ENCODE peak calls at places on chromosome 9, in eight cellular contexts. N is prostate gland; U is uterus; C is cardiac fibroblast; S is effector memory CD4-positive, alpha-beta T cell; K is H1; Q is choroid plexus epithelial cell; I is IMR-90. F is an unnamed sample.

GRCh38 chr9:77714077-77714549 is 66.0 kb upstream of the GNA14 start:
- DNase-seq in N (no peak), U (no peak), C (peak), S (no peak), K (no peak), Q (peak), I (peak), F (peak)

GRCh38 chr9:136697146-136697820 is 10.0 kb upstream of the AGPAT2 start:
- DNase-seq in N (no peak), U (no peak), C (peak), S (no peak), K (no peak), Q (no peak), I (no peak), F (no peak)

GRCh38 chr9:124794902-124795491 is 18.1 kb downstream of the OLFML2A start:
- DNase-seq in N (no peak), U (no peak), C (no peak), S (no peak), K (no peak), Q (no peak), I (no peak), F (no peak)

GRCh38 chr9:101915479-101915878 is 177.0 kb upstream of the GRIN3A start:
- DNase-seq in N (no peak), U (no peak), C (no peak), S (no peak), K (no peak), Q (no peak), I (no peak), F (no peak)

GRCh38 chr9:107484117-107484723 is 5.3 kb downstream of the KLF4 start:
- DNase-seq in N (peak), U (peak), C (peak), S (no peak), K (no peak), Q (peak), I (peak), F (peak)

GRCh38 chr9:5976668-5977397 is 38.6 kb downstream of the RANBP6 start:
- DNase-seq in N (no peak), U (no peak), C (peak), S (no peak), K (no peak), Q (peak), I (peak), F (no peak)

GRCh38 chr9:38671748-38672147 is 48.2 kb downstream of the FAM240B start:
- DNase-seq in N (no peak), U (no peak), C (no peak), S (no peak), K (no peak), Q (no peak), I (no peak), F (no peak)

GRCh38 chr9:132782106-132782505 is 96.0 kb downstream of the AK8 start:
- DNase-seq in N (no peak), U (no peak), C (no peak), S (no peak), K (no peak), Q (no peak), I (no peak), F (no peak)

GRCh38 chr9:101437806-101438232 is 2.2 kb upstream of the ALDOB start:
- DNase-seq in N (no peak), U (no peak), C (no peak), S (no peak), K (no peak), Q (no peak), I (no peak), F (no peak)

GRCh38 chr9:132986586-132986985 is 8.1 kb downstream of the GFI1B start:
- DNase-seq in N (no peak), U (no peak), C (no peak), S (no peak), K (no peak), Q (no peak), I (no peak), F (no peak)

GRCh38 chr9:131020388-131020787 is 11.4 kb downstream of the LAMC3 start:
- DNase-seq in N (no peak), U (no peak), C (peak), S (no peak), K (no peak), Q (peak), I (peak), F (peak)

GRCh38 chr9:137030528-137030927 is 1.4 kb downstream of the FUT7 start:
- DNase-seq in N (no peak), U (no peak), C (no peak), S (no peak), K (no peak), Q (no peak), I (no peak), F (no peak)

GRCh38 chr9:25427898-25428297 is 250.3 kb downstream of the TUSC1 start:
- DNase-seq in N (no peak), U (no peak), C (no peak), S (no peak), K (no peak), Q (no peak), I (no peak), F (no peak)

GRCh38 chr9:136546697-136547481 is 1.0 kb upstream of the NOTCH1 start:
- DNase-seq in N (peak), U (peak), C (peak), S (no peak), K (no peak), Q (peak), I (peak), F (no peak)

GRCh38 chr9:88593537-88594185 is 58.7 kb downstream of the NXNL2 start:
- DNase-seq in N (peak), U (peak), C (peak), S (no peak), K (no peak), Q (peak), I (peak), F (peak)

GRCh38 chr9:137198748-137199276 is 1.7 kb downstream of the TPRN start:
- DNase-seq in N (no peak), U (no peak), C (no peak), S (no peak), K (no peak), Q (no peak), I (no peak), F (no peak)

GRCh38 chr9:33466565-33467495 is 6.9 kb downstream of the NOL6 start:
- DNase-seq in N (peak), U (peak), C (peak), S (peak), K (no peak), Q (peak), I (peak), F (peak)

GRCh38 chr9:136694163-136694864 is 7.1 kb upstream of the AGPAT2 start:
- DNase-seq in N (peak), U (no peak), C (peak), S (no peak), K (no peak), Q (peak), I (peak), F (peak)

GRCh38 chr9:109585841-109586240 is 87.7 kb upstream of the PTPN3 start:
- DNase-seq in N (no peak), U (no peak), C (no peak), S (no peak), K (no peak), Q (no peak), I (no peak), F (no peak)

GRCh38 chr9:137062384-137062783 is 8.0 kb downstream of the SAPCD2 start:
- DNase-seq in N (no peak), U (no peak), C (no peak), S (no peak), K (no peak), Q (no peak), I (no peak), F (no peak)

GRCh38 chr9:93261735-93262523 is 78.0 kb downstream of the WNK2 start:
- DNase-seq in N (no peak), U (no peak), C (no peak), S (no peak), K (no peak), Q (no peak), I (no peak), F (no peak)

GRCh38 chr9:82445556-82445955 is 457.0 kb downstream of the SPATA31D1 start:
- DNase-seq in N (no peak), U (no peak), C (no peak), S (no peak), K (no peak), Q (no peak), I (no peak), F (no peak)
- H3K4me3 ChIP-seq in N (no peak), U (no peak), C (no peak), S (no peak), K (no peak), Q (no peak), I (no peak), F (no peak)

GRCh38 chr9:36471359-36471758 is 71.3 kb upstream of the RNF38 start:
- DNase-seq in N (no peak), U (no peak), C (no peak), S (no peak), K (no peak), Q (no peak), I (no peak), F (no peak)
- H3K4me3 ChIP-seq in N (no peak), U (no peak), C (no peak), S (peak), K (no peak), Q (no peak), I (no peak), F (no peak)

GRCh38 chr9:127915325-127915752 is 1.5 kb downstream of the ST6GALNAC4 start:
- DNase-seq in N (no peak), U (no peak), C (no peak), S (no peak), K (no peak), Q (no peak), I (no peak), F (peak)
- H3K4me3 ChIP-seq in N (no peak), U (no peak), C (no peak), S (no peak), K (no peak), Q (no peak), I (no peak), F (no peak)

GRCh38 chr9:121735065-121735791 is 83.8 kb downstream of the DAB2IP start:
- DNase-seq in N (no peak), U (no peak), C (peak), S (no peak), K (peak), Q (peak), I (peak), F (peak)

GRCh38 chr9:121737481-121737931 is 86.1 kb downstream of the DAB2IP start:
- DNase-seq in N (no peak), U (no peak), C (no peak), S (no peak), K (no peak), Q (no peak), I (no peak), F (no peak)

GRCh38 chr9:121736964-121737462 is 85.6 kb downstream of the DAB2IP start:
- DNase-seq in N (no peak), U (no peak), C (no peak), S (no peak), K (no peak), Q (no peak), I (no peak), F (peak)

GRCh38 chr9:121735792-121736130 is 84.3 kb downstream of the DAB2IP start:
- DNase-seq in N (no peak), U (no peak), C (no peak), S (no peak), K (no peak), Q (peak), I (no peak), F (no peak)

GRCh38 chr9:121736147-121736721 is 84.8 kb downstream of the DAB2IP start:
- DNase-seq in N (peak), U (peak), C (peak), S (no peak), K (no peak), Q (peak), I (peak), F (no peak)
- H3K4me3 ChIP-seq in N (peak), U (peak), C (peak), S (no peak), K (peak), Q (peak), I (peak), F (peak)

GRCh38 chr9:95552241-95552640 is 35.5 kb upstream of the PTCH1 start:
- DNase-seq in N (no peak), U (no peak), C (no peak), S (no peak), K (no peak), Q (no peak), I (no peak), F (no peak)
- H3K4me3 ChIP-seq in N (no peak), U (no peak), C (no peak), S (no peak), K (no peak), Q (no peak), I (no peak), F (no peak)

GRCh38 chr9:104773118-104773517 is 9.2 kb downstream of the NIPSNAP3B start:
- DNase-seq in N (no peak), U (no peak), C (no peak), S (no peak), K (no peak), Q (no peak), I (no peak), F (no peak)

GRCh38 chr9:104774831-104775573 is 11.1 kb downstream of the NIPSNAP3B start:
- DNase-seq in N (no peak), U (no peak), C (peak), S (no peak), K (no peak), Q (no peak), I (no peak), F (no peak)

GRCh38 chr9:104772707-104773106 is 8.8 kb downstream of the NIPSNAP3B start:
- DNase-seq in N (no peak), U (no peak), C (peak), S (no peak), K (no peak), Q (peak), I (no peak), F (no peak)

GRCh38 chr9:104775574-104775936 is 11.6 kb downstream of the NIPSNAP3B start:
- DNase-seq in N (no peak), U (no peak), C (no peak), S (no peak), K (no peak), Q (no peak), I (no peak), F (no peak)

DNA sequence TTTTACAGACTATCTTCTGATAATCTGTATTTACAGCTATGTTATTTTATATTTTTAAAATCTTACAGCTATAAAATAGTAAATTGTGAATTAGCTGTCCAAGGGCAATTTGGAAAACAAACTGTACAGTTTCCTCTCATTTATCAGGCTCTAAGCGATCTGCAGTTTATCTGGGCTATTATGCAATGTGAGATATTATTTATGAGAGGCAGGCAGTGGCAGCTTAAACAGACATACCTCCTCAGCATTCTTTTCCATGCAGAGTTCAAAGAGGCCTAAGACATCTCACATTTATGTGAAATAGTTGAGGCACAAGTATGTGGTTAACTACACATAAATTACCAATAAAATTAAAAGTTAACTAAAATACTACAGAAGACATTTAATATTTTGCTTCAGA is 10.2 kb downstream of the NIPSNAP3B start:
- DNase-seq in N (no peak), U (no peak), C (no peak), S (no peak), K (no peak), Q (peak), I (no peak), F (no peak)
- H3K4me3 ChIP-seq in N (no peak), U (no peak), C (no peak), S (no peak), K (no peak), Q (no peak), I (no peak), F (no peak)

DNA sequence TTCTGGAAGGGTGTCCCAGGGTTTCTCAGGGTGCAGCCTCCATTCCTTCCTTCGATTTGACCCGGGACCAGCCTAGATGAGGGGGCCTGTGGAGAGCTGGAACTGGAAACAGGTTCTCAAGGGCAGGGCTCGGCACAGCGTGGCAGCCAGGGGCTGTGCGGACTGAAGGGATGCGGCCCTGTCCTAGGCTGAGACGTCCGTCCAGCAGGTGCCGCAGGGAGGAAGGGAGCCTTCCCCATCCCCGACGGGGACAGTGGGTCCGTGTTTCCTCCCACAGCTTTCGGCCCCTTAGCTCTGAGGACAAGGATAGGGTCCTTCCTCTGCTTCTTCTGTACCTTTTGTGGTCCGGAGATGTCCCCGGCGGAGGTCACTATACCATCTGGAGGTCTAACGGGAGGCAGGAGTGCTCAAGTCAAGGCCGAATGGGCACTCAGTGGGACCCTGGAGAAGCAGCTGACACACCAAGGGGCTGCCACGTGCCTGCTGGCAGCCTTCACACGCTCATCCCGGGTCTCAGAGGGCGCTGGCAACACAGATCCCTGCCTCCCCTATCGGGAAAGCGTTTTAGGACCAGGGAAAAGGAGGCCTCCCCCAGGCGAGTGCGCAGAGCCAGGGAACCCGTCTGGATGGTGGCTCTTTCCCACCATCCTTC is 49.9 kb downstream of the USP20 start:
- DNase-seq in N (no peak), U (peak), C (no peak), S (peak), K (no peak), Q (no peak), I (no peak), F (peak)
- H3K4me3 ChIP-seq in N (peak), U (peak), C (peak), S (peak), K (no peak), Q (peak), I (no peak), F (peak)

GRCh38 chr9:27109621-27110020 is 596 bp downstream of the TEK start:
- DNase-seq in N (no peak), U (no peak), C (no peak), S (no peak), K (no peak), Q (no peak), I (no peak), F (no peak)
- H3K4me3 ChIP-seq in N (no peak), U (peak), C (peak), S (no peak), K (peak), Q (peak), I (peak), F (peak)

GRCh38 chr9:29212590-29213373 is 1639.5 kb upstream of the C9orf72 start:
- DNase-seq in N (no peak), U (peak), C (no peak), S (no peak), K (no peak), Q (no peak), I (no peak), F (peak)
- H3K4me3 ChIP-seq in N (peak), U (peak), C (peak), S (no peak), K (peak), Q (peak), I (no peak), F (no peak)